ENCODE peak calls at places on chromosomes 11 and 22, in eight cellular contexts. M is body of pancreas; Q is AG04450; C is sigmoid colon; H is effector memory CD4-positive, alpha-beta T cell; S is dorsolateral prefrontal cortex; V is Karpas-422; Y is astrocyte of the spinal cord. L is an unnamed sample.

GRCh38 chr11:70834277-70834940 is 418.0 kb downstream of the SHANK2 start:
- DNase-seq in M (no peak), H (no peak), V (no peak), C (no peak), Q (no peak), S (no peak), Y (no peak), L (no peak)

GRCh38 chr11:69909561-69910518 is 90.6 kb upstream of the FGF3 start:
- DNase-seq in Q (no peak), S (peak), M (no peak), C (peak), H (no peak), Y (peak), V (peak), L (peak)

GRCh38 chr22:41171996-41172395 is 33.1 kb upstream of the L3MBTL2 start:
- DNase-seq in C (no peak), M (no peak), Q (no peak), Y (no peak), V (no peak), H (no peak), S (no peak), L (no peak)

GRCh38 chr11:59144096-59144495 is 1.4 kb downstream of the FAM111A start:
- DNase-seq in H (no peak), Q (no peak), V (peak), M (no peak), S (no peak), C (no peak), Y (peak), L (no peak)

GRCh38 chr22:25623310-25623734 is 58.8 kb downstream of the GRK3 start:
- DNase-seq in C (no peak), V (no peak), Y (no peak), M (no peak), S (no peak), H (no peak), Q (no peak), L (no peak)

GRCh38 chr11:75383246-75383645 is 16.1 kb upstream of the RPS3 start:
- DNase-seq in V (no peak), C (no peak), Q (no peak), M (no peak), H (no peak), S (no peak), Y (no peak), L (no peak)

GRCh38 chr11:102346748-102347525 is at the start of gene BIRC2:
- DNase-seq in M (peak), Y (peak), S (peak), V (peak), H (peak), C (peak), Q (peak), L (peak)

GRCh38 chr11:14054708-14055107 is 92.2 kb downstream of the SPON1 start:
- DNase-seq in Q (no peak), M (no peak), V (no peak), S (no peak), H (no peak), Y (no peak), C (no peak), L (peak)

GRCh38 chr11:27574342-27574741 is 67.8 kb upstream of the LIN7C start:
- DNase-seq in Y (no peak), V (no peak), H (no peak), Q (no peak), S (no peak), M (no peak), C (no peak), L (no peak)

GRCh38 chr11:118380571-118380970 is 20.8 kb upstream of the ATP5MG start:
- DNase-seq in H (no peak), S (no peak), C (no peak), Y (no peak), M (no peak), V (no peak), Q (no peak), L (no peak)

GRCh38 chr11:120130176-120130980 is 7.5 kb downstream of the TRIM29 start:
- DNase-seq in Y (no peak), H (no peak), Q (no peak), S (peak), M (no peak), C (peak), V (no peak), L (peak)

GRCh38 chr11:61279934-61280656 is 15.0 kb downstream of the VWCE start:
- DNase-seq in Y (no peak), S (no peak), V (no peak), H (no peak), C (no peak), Q (no peak), M (no peak), L (no peak)

GRCh38 chr11:62725686-62726085 is 1.6 kb downstream of the HNRNPUL2 start:
- DNase-seq in C (no peak), H (no peak), V (no peak), S (no peak), Y (no peak), M (no peak), Q (no peak), L (no peak)

GRCh38 chr11:124804884-124805283 is 4.7 kb upstream of the MSANTD2 start:
- DNase-seq in C (no peak), M (no peak), Y (no peak), S (no peak), H (no peak), Q (no peak), V (no peak), L (no peak)

GRCh38 chr22:17931400-17931825 is 92.9 kb downstream of the MICAL3 start:
- DNase-seq in V (no peak), Q (no peak), Y (no peak), C (no peak), H (no peak), M (no peak), S (no peak), L (peak)

GRCh38 chr22:17777005-17777716 is 2.9 kb upstream of the BID start:
- DNase-seq in C (peak), Y (no peak), Q (no peak), H (peak), M (no peak), S (no peak), V (peak), L (peak)

GRCh38 chr11:15816270-15816871 is 540.0 kb downstream of the SOX6 start:
- DNase-seq in S (no peak), M (no peak), C (no peak), H (no peak), Y (peak), Q (peak), V (no peak), L (no peak)

GRCh38 chr11:79264284-79264683 is 176.5 kb downstream of the TENM4 start:
- DNase-seq in S (no peak), M (no peak), Y (no peak), H (no peak), C (no peak), Q (no peak), V (no peak), L (no peak)

GRCh38 chr22:36470162-36470993 is 11.1 kb downstream of the TXN2 start:
- DNase-seq in M (peak), S (peak), H (peak), V (peak), Q (peak), C (peak), Y (peak), L (peak)

GRCh38 chr22:39859903-39860588 is 33.5 kb downstream of the ENTHD1 start:
- DNase-seq in Q (no peak), H (no peak), M (no peak), V (no peak), S (no peak), Y (no peak), C (no peak), L (no peak)

GRCh38 chr11:68825603-68826002 is 16.1 kb downstream of the CPT1A start:
- DNase-seq in Y (no peak), Q (no peak), C (no peak), H (no peak), V (no peak), S (no peak), M (peak), L (no peak)

GRCh38 chr11:117877120-117877784 is 794 bp upstream of the FXYD6 start:
- DNase-seq in S (no peak), H (no peak), V (no peak), C (peak), Q (no peak), Y (no peak), M (no peak), L (no peak)

GRCh38 chr11:116702772-116703360 is 69.9 kb downstream of the BUD13 start:
- DNase-seq in S (no peak), Y (no peak), C (peak), V (no peak), M (no peak), Q (no peak), H (no peak), L (no peak)

GRCh38 chr11:59898652-59899051 is 20.1 kb downstream of the OOSP3 start:
- DNase-seq in S (no peak), H (no peak), V (no peak), Q (no peak), M (no peak), C (no peak), Y (no peak), L (no peak)

GRCh38 chr22:36009085-36009484 is 19.5 kb downstream of the RBFOX2 start:
- DNase-seq in C (no peak), S (no peak), Y (peak), H (no peak), M (no peak), V (peak), Q (no peak), L (no peak)

GRCh38 chr11:73288873-73289707 is 17.0 kb downstream of the P2RY6 start:
- DNase-seq in Y (peak), H (no peak), V (peak), Q (no peak), C (peak), M (peak), S (peak), L (peak)
- H3K4me3 ChIP-seq in Y (no peak), H (no peak), V (no peak), Q (no peak), C (no peak), M (no peak), S (no peak), L (no peak)

DNA sequence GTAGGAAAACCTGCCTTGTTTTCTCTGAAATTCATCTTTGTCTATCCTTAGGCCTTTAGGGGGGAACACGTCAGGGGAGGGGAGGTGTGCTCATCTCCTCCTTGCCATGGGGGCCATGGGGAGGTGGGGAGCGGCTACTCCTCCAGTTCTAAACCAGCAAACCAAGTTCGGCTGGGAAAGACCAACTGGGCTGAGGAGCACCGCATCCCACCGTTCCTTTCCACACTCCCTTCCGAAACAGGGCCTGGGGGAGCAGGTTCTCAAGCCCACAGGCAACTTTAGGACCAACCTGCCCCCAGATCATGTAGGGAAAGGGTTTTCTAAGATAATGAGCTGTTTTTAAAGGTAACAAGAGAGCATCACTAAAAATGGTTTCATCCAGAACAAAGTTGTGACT is 77.5 kb upstream of the PITPNB start:
- DNase-seq in M (no peak), Y (no peak), C (peak), V (no peak), H (no peak), Q (no peak), S (no peak), L (no peak)
- H3K4me3 ChIP-seq in M (no peak), Y (no peak), C (no peak), V (no peak), H (no peak), Q (no peak), S (no peak), L (no peak)

DNA sequence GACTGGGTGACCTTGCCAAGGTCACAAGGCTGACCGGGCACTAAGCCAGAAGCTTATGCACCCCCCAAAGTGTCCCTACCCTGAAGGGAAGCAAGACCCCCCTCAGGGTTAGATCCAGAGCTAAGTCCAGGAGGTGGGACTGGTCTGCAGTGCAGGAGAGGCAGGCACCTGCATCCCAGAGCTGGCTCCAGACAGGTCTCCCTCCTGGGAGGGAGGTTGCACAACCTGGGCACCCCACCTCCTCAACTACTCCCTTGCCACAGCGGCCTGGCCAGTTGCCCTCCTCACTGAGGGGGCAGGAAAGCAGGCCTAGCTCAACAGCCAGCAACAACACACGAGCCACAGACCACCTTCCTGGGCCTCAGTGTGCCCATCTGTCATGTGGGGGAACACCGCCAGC is 75.0 kb upstream of the TCF20 start:
- DNase-seq in M (no peak), H (no peak), S (no peak), C (no peak), Y (no peak), V (no peak), Q (no peak), L (no peak)
- H3K4me3 ChIP-seq in M (no peak), H (no peak), S (no peak), C (no peak), Y (no peak), V (no peak), Q (no peak), L (no peak)

GRCh38 chr11:44608654-44609027 is 43.2 kb downstream of the CD82 start:
- DNase-seq in M (no peak), S (no peak), Q (no peak), Y (no peak), H (no peak), V (peak), C (no peak), L (no peak)
- H3K4me3 ChIP-seq in M (no peak), S (no peak), Q (no peak), Y (no peak), H (no peak), V (peak), C (no peak), L (no peak)

GRCh38 chr11:57598831-57599155 is 1.3 kb downstream of the SERPING1 start:
- DNase-seq in Q (no peak), Y (no peak), H (no peak), V (no peak), S (no peak), C (no peak), M (no peak), L (no peak)
- H3K4me3 ChIP-seq in Q (peak), Y (no peak), H (no peak), V (no peak), S (peak), C (peak), M (no peak), L (peak)

GRCh38 chr11:95608093-95608492 is 181.5 kb downstream of the FAM76B start:
- DNase-seq in V (no peak), Y (no peak), M (no peak), H (no peak), C (no peak), S (no peak), Q (no peak), L (no peak)

GRCh38 chr11:95599959-95600586 is 189.5 kb downstream of the FAM76B start:
- DNase-seq in M (no peak), C (no peak), Q (no peak), S (no peak), Y (no peak), V (no peak), H (no peak), L (no peak)

GRCh38 chr11:95606824-95607223 is 182.8 kb downstream of the FAM76B start:
- DNase-seq in C (no peak), Q (no peak), Y (no peak), M (no peak), V (no peak), H (no peak), S (no peak), L (no peak)

DNA sequence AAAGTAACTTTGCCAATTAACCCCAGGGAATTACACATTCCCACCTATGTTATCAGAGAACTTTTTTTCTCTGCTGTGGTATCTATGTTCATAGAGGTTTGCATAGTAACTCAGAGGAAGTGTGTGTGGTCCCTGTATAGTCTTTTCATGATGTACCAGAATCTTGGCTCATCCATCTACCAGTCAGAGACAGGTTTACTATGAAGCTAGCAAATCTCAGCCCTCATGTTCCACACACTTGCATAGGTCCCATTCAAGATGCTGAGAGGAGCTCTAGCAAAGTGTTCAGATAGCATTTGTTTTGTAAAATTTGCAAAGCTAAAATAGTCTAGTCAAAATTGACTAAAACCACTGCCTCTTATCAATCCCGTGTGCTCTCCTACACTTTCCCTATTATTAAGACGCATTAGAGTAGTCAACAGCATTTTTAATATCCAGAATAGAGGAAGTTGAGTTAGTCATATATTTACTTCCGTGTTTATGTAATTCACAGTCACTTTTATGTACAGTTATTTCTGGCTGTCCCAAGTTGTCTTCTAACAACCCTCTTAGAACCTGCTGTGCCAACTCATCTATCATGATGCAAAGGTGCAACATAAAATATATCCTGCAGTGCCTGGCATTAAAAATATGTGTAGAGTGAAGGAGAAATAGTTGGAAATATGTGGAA is 184.2 kb downstream of the FAM76B start:
- DNase-seq in Y (no peak), H (no peak), C (no peak), S (no peak), Q (no peak), M (no peak), V (no peak), L (no peak)
- H3K4me3 ChIP-seq in Y (no peak), H (no peak), C (no peak), S (no peak), Q (no peak), M (no peak), V (no peak), L (no peak)

GRCh38 chr11:637593-638507 is 781 bp downstream of the DRD4 start:
- DNase-seq in Q (no peak), C (no peak), H (no peak), M (no peak), V (no peak), Y (no peak), S (no peak), L (no peak)
- H3K4me3 ChIP-seq in Q (peak), C (no peak), H (no peak), M (no peak), V (no peak), Y (no peak), S (no peak), L (no peak)

GRCh38 chr11:85685131-85685819 is 720 bp downstream of the CCDC89 start:
- DNase-seq in Q (peak), S (no peak), V (no peak), Y (no peak), M (no peak), H (no peak), C (peak), L (peak)
- H3K4me3 ChIP-seq in Q (peak), S (peak), V (no peak), Y (peak), M (no peak), H (no peak), C (peak), L (peak)

GRCh38 chr11:46590740-46591606 is 2.9 kb downstream of the AMBRA1 start:
- DNase-seq in Y (no peak), V (no peak), C (no peak), Q (no peak), H (no peak), M (no peak), S (no peak), L (no peak)
- H3K4me3 ChIP-seq in Y (no peak), V (no peak), C (no peak), Q (no peak), H (no peak), M (no peak), S (no peak), L (peak)

GRCh38 chr11:107882095-107882820 is 23.7 kb upstream of the SLC35F2 start:
- DNase-seq in M (no peak), S (no peak), V (peak), C (no peak), Q (no peak), H (no peak), Y (no peak), L (no peak)
- H3K4me3 ChIP-seq in M (no peak), S (no peak), V (no peak), C (no peak), Q (no peak), H (no peak), Y (no peak), L (no peak)

L was measured in aorta.